ENCODE peak calls at places on chromosomes 13 and 19, in nine cellular contexts. U is lung; L is A549; C is breast epithelium; P is retinal pigment epithelial cell; I is keratinocyte; W is fibroblast of lung; K is CD8-positive, alpha-beta T cell; X is cardiac muscle cell. V is an unnamed sample.

GRCh38 chr13:79741006-79741405 is 260.1 kb downstream of the NDFIP2 start:
- DNase-seq in P (no peak), W (peak), L (no peak), K (no peak), U (no peak), X (peak), I (no peak), C (no peak), V (no peak)

GRCh38 chr13:69010789-69011188 is 1096.8 kb upstream of the ATXN8OS start:
- DNase-seq in K (no peak), I (no peak), L (no peak), X (no peak), U (no peak), W (no peak), P (no peak), C (no peak), V (no peak)

GRCh38 chr19:40257096-40257517 is 28.0 kb downstream of the AKT2 start:
- DNase-seq in U (no peak), C (peak), X (no peak), W (no peak), P (no peak), L (no peak), I (no peak), K (no peak), V (peak)

GRCh38 chr13:80862466-80862865 is 521.5 kb upstream of the SPRY2 start:
- DNase-seq in X (no peak), W (no peak), K (no peak), C (no peak), L (no peak), I (no peak), P (no peak), U (no peak), V (no peak)

GRCh38 chr13:112068531-112069062 is 1.6 kb downstream of the SOX1 start:
- DNase-seq in W (no peak), K (no peak), C (no peak), P (no peak), U (no peak), I (no peak), X (no peak), L (no peak), V (no peak)

GRCh38 chr19:5251096-5252065 is 89.2 kb downstream of the PTPRS start:
- DNase-seq in U (no peak), C (no peak), P (no peak), L (no peak), I (no peak), W (no peak), X (no peak), K (no peak), V (no peak)

GRCh38 chr19:5687360-5688198 is 2.5 kb upstream of the RPL36 start:
- DNase-seq in U (no peak), W (no peak), K (no peak), I (no peak), P (no peak), L (no peak), C (no peak), X (no peak), V (no peak)

GRCh38 chr13:99282264-99283231 is 24.4 kb upstream of the GPR18 start:
- DNase-seq in P (no peak), K (no peak), I (no peak), C (no peak), X (no peak), W (no peak), U (no peak), L (no peak), V (no peak)

GRCh38 chr19:3798137-3798536 is 12.0 kb upstream of the MATK start:
- DNase-seq in C (no peak), L (no peak), X (no peak), P (no peak), I (no peak), U (no peak), K (peak), W (no peak), V (no peak)

GRCh38 chr19:6519289-6519688 is 11.5 kb upstream of the TNFSF9 start:
- DNase-seq in X (no peak), U (no peak), W (peak), C (no peak), K (no peak), L (peak), I (no peak), P (no peak), V (no peak)

GRCh38 chr13:24328145-24328544 is 18.8 kb downstream of the C1QTNF9 start:
- DNase-seq in K (no peak), I (no peak), U (no peak), C (no peak), P (no peak), L (no peak), X (peak), W (no peak), V (no peak)

DNA sequence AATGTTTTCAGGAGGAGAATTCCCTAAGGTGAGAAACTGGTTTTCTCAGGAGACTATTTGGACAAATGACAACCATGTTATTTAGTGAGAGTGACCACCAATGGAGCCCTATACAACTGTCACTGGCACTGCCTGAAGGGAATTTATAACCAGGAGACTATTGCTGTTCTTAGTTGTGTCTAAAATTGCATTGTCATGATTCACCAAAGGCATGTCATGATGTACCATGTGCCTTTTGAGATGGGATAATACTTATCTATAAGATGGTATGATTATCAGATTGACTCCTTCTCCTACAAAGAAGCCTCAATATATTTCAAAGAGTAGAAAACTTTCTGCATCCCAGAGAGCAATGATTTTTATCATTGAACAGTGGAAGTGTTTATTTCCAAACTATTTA is 739.4 kb upstream of the GPC6 start:
- DNase-seq in C (no peak), I (no peak), U (no peak), P (no peak), X (no peak), L (no peak), W (no peak), K (no peak), V (no peak)
- TF ChIP-seq CTCF in C (no peak), I (no peak), U (no peak), P (no peak), X (no peak), L (no peak), W (no peak), K (no peak), V (no peak)

DNA sequence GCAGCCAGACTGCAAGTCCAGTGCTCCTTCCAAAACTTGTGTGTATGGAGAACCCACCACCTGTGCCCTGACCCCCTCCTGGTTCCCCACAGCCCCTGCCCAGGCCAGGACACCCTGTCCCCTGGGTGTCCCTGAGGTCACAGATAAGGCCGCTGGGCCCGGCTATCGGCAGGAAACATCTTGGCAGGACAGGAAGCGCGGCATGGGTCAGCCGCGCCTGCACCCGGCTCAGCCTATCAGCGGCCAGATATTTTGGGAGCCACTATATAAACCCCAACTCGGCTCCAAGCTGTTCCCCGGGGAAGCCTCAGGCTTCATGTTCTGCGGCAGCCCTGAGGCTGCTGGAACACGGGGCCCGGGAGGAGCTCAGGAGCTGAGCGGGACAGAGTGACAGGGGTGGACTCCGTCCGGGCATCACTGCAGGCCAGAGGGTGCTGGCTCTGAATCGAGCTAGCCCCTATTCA is 60.8 kb downstream of the AP1M1 start:
- DNase-seq in C (peak), K (no peak), W (no peak), U (peak), X (no peak), P (no peak), L (no peak), I (no peak), V (no peak)
- H3K4me3 ChIP-seq in C (no peak), K (no peak), W (no peak), U (no peak), X (no peak), P (no peak), L (no peak), I (no peak), V (no peak)

GRCh38 chr13:20186771-20187170 is 6.0 kb downstream of the GJB2 start:
- DNase-seq in X (no peak), K (no peak), C (no peak), I (no peak), L (no peak), P (no peak), W (no peak), U (no peak), V (no peak)

GRCh38 chr13:20191311-20191901 is 1.3 kb downstream of the GJB2 start:
- DNase-seq in K (no peak), W (no peak), I (no peak), C (no peak), P (no peak), L (no peak), X (no peak), U (no peak), V (no peak)

GRCh38 chr13:20191902-20192469 is 752 bp downstream of the GJB2 start:
- DNase-seq in C (no peak), K (no peak), P (no peak), L (no peak), U (no peak), I (no peak), W (peak), X (no peak), V (no peak)

GRCh38 chr13:20190481-20191310 is 2.0 kb downstream of the GJB2 start:
- DNase-seq in X (no peak), K (no peak), W (peak), L (no peak), C (no peak), P (no peak), I (peak), U (no peak), V (no peak)

DNA sequence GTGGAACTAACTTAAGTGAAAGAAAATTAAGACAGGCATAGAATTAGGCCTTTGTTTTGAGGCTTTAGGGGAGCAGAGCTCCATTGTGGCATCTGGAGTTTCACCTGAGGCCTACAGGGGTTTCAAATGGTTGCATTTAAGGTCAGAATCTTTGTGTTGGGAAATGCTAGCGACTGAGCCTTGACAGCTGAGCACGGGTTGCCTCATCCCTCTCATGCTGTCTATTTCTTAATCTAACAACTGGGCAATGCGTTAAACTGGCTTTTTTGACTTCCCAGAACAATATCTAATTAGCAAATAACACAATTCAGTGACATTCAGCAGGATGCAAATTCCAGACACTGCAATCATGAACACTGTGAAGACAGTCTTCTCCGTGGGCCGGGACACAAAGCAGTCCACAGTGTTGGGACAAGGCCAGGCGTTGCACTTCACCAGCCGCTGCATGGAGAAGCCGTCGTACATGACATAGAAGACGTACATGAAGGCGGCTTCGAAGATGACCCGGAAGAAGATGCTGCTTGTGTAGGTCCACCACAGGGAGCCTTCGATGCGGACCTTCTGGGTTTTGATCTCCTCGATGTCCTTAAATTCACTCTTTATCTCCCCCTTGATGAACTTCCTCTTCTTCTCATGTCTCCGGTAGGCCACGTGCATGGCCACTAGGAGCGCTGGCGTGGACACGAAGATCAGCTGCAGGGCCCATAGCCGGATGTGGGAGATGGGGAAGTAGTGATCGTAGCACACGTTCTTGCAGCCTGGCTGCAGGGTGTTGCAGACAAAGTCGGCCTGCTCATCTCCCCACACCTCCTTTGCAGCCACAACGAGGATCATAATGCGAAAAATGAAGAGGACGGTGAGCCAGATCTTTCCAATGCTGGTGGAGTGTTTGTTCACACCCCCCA is 3.8 kb downstream of the GJB2 start:
- DNase-seq in I (no peak), P (no peak), L (no peak), U (no peak), X (no peak), W (no peak), K (no peak), C (no peak), V (no peak)
- TF ChIP-seq CTCF in I (no peak), P (peak), L (no peak), U (no peak), X (no peak), W (peak), K (no peak), C (no peak), V (no peak)

DNA sequence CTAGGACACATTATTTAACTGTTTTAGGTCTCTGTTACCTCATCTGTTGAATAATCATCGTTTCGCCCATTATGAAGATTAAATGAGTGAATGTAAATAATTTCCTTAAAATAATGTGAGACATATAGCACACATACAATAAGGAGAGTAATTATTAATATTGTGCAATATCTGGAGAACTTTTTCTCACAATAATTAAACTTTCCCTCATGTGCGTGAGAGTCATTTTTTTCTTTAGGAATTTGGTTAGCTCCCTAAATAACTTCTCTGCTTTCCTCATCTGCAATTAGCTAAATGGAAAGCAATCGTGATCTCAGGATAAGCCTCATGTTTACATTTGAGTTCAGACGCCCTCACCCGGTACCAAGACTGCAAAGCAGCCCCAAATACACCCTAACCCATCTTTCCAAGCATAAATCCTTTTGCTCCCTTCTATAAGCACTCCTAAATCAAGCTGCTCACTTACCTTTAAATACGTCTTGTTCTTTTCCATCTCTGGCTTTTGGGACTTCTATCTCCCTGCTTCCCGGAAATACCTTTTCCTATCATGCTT is 78.8 kb downstream of the MZT1 start:
- DNase-seq in C (no peak), X (peak), K (no peak), I (no peak), W (no peak), P (no peak), U (no peak), L (no peak), V (no peak)
- H3K4me3 ChIP-seq in C (no peak), X (no peak), K (no peak), I (no peak), W (no peak), P (no peak), U (no peak), L (no peak), V (no peak)

DNA sequence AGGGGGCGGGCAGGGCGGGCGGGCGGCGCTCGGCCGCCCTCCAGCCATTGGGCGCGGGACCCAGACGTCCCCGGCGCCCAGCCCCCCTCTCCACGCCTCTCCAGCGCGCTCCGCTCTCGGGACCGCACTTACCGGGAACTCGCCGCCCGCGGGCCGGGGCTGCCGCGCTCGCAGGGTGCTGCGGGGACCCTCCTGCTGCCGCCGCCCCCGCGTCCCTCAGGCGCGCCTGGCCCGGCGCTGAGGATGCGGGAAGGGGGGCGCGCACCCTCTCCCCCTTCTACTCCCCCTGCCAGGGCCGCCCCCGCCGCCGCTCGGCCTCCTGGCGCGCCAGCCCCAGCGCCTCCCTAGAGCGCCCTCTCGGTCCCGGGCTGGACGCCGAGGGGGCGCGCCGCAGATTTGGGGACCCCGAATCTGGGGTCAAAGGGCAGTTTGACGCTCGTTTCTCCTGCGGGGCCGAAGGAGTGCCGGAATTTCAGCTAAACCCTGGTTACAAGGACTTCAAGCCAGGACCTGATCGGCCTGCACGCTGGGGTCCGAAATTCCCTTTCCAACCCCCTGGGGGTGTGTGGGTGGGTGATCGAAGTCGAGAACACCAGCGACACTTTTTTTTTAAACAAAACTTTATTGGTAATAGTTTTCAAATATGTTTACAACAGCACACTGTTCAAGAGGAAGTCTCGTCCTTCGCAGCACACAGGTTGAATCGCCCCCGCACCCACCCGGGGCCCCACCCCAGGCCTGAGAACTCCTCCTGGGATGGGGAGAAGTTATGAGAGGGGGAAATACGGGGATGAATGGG is 734 bp upstream of the SAMD1 start:
- DNase-seq in X (no peak), L (peak), U (no peak), C (peak), K (peak), P (no peak), W (peak), I (no peak), V (no peak)
- TF ChIP-seq CTCF in X (peak), L (peak), U (no peak), C (peak), K (peak), P (peak), W (peak), I (no peak), V (peak)